ENCODE peak calls at places on chromosomes 4 and X, in ten cellular contexts. N, A, X, U, I, Y, R, B, L and T are unnamed samples.

GRCh38 chr4:142961866-142962265 is 115.8 kb upstream of the INPP4B start:
- DNase-seq in L (no peak), N (no peak), Y (no peak), R (no peak), U (no peak), A (no peak), X (no peak), B (no peak), I (no peak), T (peak; percentile 5)

GRCh38 chrX:85244411-85245210 is 820 bp downstream of the ZNF711 start:
- DNase-seq in Y (peak; percentile 12), U (no peak), I (no peak), L (peak; percentile 28), X (no peak), R (no peak), A (no peak), B (peak; percentile 2), N (no peak), T (peak; percentile 14)

GRCh38 chr4:108166038-108166437 is 2.7 kb downstream of the LEF1 start:
- DNase-seq in U (no peak), R (no peak), X (no peak), A (no peak), N (no peak), B (no peak), L (no peak), I (no peak), Y (peak; percentile 33), T (no peak)

GRCh38 chr4:74540193-74540592 is 95.3 kb downstream of the AREG start:
- DNase-seq in U (no peak), B (no peak), R (no peak), X (no peak), I (no peak), N (no peak), L (no peak), Y (no peak), A (no peak), T (no peak)

GRCh38 chrX:119399772-119400101 is 601 bp downstream of the SLC25A43 start:
- DNase-seq in R (no peak), B (no peak), L (no peak), U (no peak), Y (no peak), N (no peak), X (no peak), A (no peak), I (no peak), T (no peak)

GRCh38 chr4:186169942-186170802 is 21.2 kb upstream of the CYP4V2 start:
- DNase-seq in U (no peak), R (no peak), X (no peak), I (no peak), N (no peak), B (no peak), L (no peak), Y (no peak), A (no peak), T (no peak)

GRCh38 chr4:60216752-60217151 is 983.4 kb upstream of the ADGRL3 start:
- DNase-seq in L (no peak), A (no peak), X (no peak), N (no peak), Y (no peak), U (no peak), I (no peak), R (no peak), B (no peak), T (no peak)

GRCh38 chr4:187464561-187464960 is 531.0 kb upstream of the ZFP42 start:
- DNase-seq in X (no peak), A (no peak), Y (no peak), L (no peak), N (no peak), R (no peak), B (no peak), I (no peak), U (no peak), T (no peak)

GRCh38 chr4:69057620-69058409 is 38.5 kb upstream of the UGT2B7 start:
- DNase-seq in I (no peak), B (peak; percentile 39), X (no peak), A (no peak), R (no peak), U (no peak), N (no peak), Y (no peak), L (peak; percentile 15), T (peak; percentile 22)

GRCh38 chr4:69058410-69059059 is 37.7 kb upstream of the UGT2B7 start:
- DNase-seq in U (no peak), N (no peak), B (no peak), I (no peak), L (no peak), X (no peak), A (no peak), R (no peak), Y (no peak), T (no peak)

GRCh38 chr4:69056921-69057562 is 39.2 kb upstream of the UGT2B7 start:
- DNase-seq in I (no peak), B (no peak), N (no peak), Y (no peak), U (no peak), X (no peak), A (no peak), L (no peak), R (no peak), T (no peak)

GRCh38 chr4:69064391-69064790 is 31.9 kb upstream of the UGT2B7 start:
- DNase-seq in R (no peak), N (no peak), U (no peak), I (no peak), X (no peak), Y (no peak), B (no peak), L (no peak), A (no peak), T (no peak)

DNA sequence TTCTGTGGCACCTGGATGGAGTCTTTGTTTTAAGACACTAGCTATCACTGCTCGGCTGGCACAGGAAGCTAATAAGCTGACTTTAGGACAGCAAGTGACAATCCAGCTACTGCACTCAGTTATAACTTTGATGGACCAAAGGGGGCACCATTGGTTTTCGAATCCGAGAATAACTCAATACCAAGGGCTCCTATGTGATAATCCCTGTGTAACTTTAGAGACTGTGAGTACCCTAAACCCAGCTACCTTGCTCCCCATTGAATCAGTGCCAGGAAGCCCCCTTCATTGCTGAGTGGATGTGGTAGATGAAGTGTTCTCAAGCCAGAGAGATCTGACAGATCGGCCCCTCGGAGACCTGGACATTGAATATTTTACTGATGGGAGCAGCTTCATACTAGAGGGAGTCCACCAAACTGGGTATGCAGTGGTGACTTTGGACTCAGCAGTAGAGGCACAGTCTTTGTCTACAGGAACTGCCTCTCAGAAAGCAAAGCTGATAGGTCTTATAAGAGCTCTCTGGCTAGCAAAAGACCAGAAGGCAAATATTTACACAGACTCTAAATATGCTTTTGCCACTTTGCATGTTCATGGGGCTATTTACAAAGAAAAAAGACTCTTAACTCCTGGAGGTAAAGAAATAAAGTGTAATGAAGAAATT is 35.5 kb upstream of the UGT2B7 start:
- DNase-seq in A (no peak), X (no peak), L (no peak), B (no peak), I (no peak), U (no peak), R (no peak), Y (peak; percentile 8), N (no peak), T (no peak)
- TF ChIP-seq CTCF in A (no peak), X (no peak), L (no peak), B (no peak), I (no peak), U (no peak), R (no peak), Y (no peak), N (no peak), T (no peak)

GRCh38 chr4:54842226-54843055 is 184.7 kb downstream of the KIT start:
- DNase-seq in A (no peak), I (no peak), N (no peak), U (no peak), Y (no peak), X (no peak), L (no peak), B (no peak), R (no peak), T (no peak)

GRCh38 chr4:54843946-54844345 is 186.2 kb downstream of the KIT start:
- DNase-seq in L (no peak), R (no peak), Y (no peak), A (no peak), B (no peak), X (no peak), I (no peak), N (no peak), U (no peak), T (no peak)

GRCh38 chr4:54840430-54840829 is 182.7 kb downstream of the KIT start:
- DNase-seq in B (no peak), X (no peak), A (no peak), L (no peak), Y (no peak), N (no peak), U (no peak), R (no peak), I (no peak), T (no peak)

GRCh38 chr4:54843106-54843505 is 185.3 kb downstream of the KIT start:
- DNase-seq in A (no peak), L (no peak), Y (no peak), I (no peak), N (no peak), X (no peak), B (no peak), U (no peak), R (no peak), T (no peak)

GRCh38 chr4:54840992-54841768 is 183.4 kb downstream of the KIT start:
- DNase-seq in Y (peak; percentile 17), B (no peak), N (no peak), R (no peak), L (no peak), I (no peak), X (peak; percentile 9), A (no peak), U (no peak), T (no peak)
- TF ChIP-seq CTCF in Y (peak; percentile 38), B (no peak), N (peak; percentile 21), R (no peak), L (no peak), I (no peak), X (no peak), A (no peak), U (no peak), T (no peak)

GRCh38 chrX:137194164-137194563 is 160.4 kb upstream of the GPR101 start:
- DNase-seq in L (peak; percentile 6), I (no peak), Y (peak; percentile 47), A (no peak), B (peak; percentile 40), N (no peak), R (peak; percentile 1), X (no peak), U (no peak), T (peak; percentile 6)
- TF ChIP-seq CTCF in L (no peak), I (no peak), Y (peak; percentile 69), A (no peak), B (peak; percentile 67), N (no peak), R (peak; percentile 54), X (no peak), U (no peak), T (peak; percentile 32)

GRCh38 chr4:158715787-158716186 is 7.4 kb downstream of the PPID start:
- DNase-seq in X (no peak), Y (no peak), N (no peak), I (no peak), U (no peak), R (no peak), A (no peak), L (no peak), B (no peak), T (no peak)

GRCh38 chr4:158714937-158715336 is 8.3 kb downstream of the PPID start:
- DNase-seq in L (no peak), A (no peak), B (no peak), R (no peak), Y (no peak), X (no peak), N (no peak), I (no peak), U (no peak), T (no peak)

DNA sequence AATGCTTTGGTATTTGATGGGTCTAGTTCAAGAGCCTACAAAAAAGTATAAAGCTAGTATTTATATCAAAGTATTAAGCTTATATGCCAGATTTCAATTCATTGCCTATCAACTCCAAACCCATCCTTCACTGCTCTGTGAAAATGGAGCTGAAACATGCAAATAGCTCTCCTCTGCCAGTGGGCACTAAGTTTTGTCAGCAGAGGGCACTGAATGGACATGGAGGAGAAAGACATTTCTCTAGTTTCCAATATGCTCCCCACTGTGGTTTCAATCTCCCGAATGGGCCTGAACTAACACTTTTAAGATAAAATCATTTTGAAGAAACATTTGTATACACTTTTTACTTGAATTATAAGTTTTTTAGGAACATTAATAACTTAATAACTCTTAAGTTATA is 12.4 kb downstream of the PPID start:
- DNase-seq in X (no peak), L (no peak), I (no peak), B (no peak), A (no peak), U (no peak), Y (no peak), R (no peak), N (no peak), T (no peak)
- TF ChIP-seq CTCF in X (no peak), L (no peak), I (no peak), B (no peak), A (no peak), U (no peak), Y (no peak), R (peak; percentile 7), N (no peak), T (peak; percentile 23)